ENCODE peak calls at places on chromosomes 2 and 18, in seven cellular contexts. Y, W, B, R, O, S and M are unnamed samples.

GRCh38 chr2:239927424-239927981 is 97.6 kb downstream of the NDUFA10 start:
- DNase-seq in Y (peak; percentile 25), W (no peak), B (peak; percentile 89), R (no peak), O (no peak), S (no peak), M (peak; percentile 17)

GRCh38 chr2:30688956-30689401 is 118.3 kb downstream of the CAPN13 start:
- DNase-seq in Y (no peak), W (no peak), B (no peak), R (no peak), O (peak; percentile 64), S (no peak), M (no peak)

GRCh38 chr18:37565138-37565984 is at the start of gene CELF4:
- DNase-seq in Y (no peak), W (peak; percentile 47), B (no peak), R (peak; percentile 32), O (peak; percentile 77), S (peak; percentile 54), M (peak; percentile 5)

GRCh38 chr2:188813315-188813714 is 160.9 kb upstream of the COL3A1 start:
- DNase-seq in Y (no peak), W (no peak), B (peak; percentile 60), R (no peak), O (no peak), S (no peak), M (no peak)

GRCh38 chr18:54555996-54556395 is 35.0 kb upstream of the DYNAP start:
- DNase-seq in Y (no peak), W (no peak), B (no peak), R (no peak), O (no peak), S (no peak), M (no peak)

GRCh38 chr2:102193074-102193473 is 6.3 kb downstream of the IL1RL2 start:
- DNase-seq in Y (no peak), W (no peak), B (peak; percentile 18), R (no peak), O (no peak), S (no peak), M (no peak)

GRCh38 chr2:241686322-241686648 is 330 bp downstream of the DTYMK start:
- DNase-seq in Y (no peak), W (no peak), B (no peak), R (no peak), O (no peak), S (no peak), M (no peak)

GRCh38 chr18:79884963-79885728 is 66.3 kb downstream of the SLC66A2 start:
- DNase-seq in Y (no peak), W (no peak), B (no peak), R (no peak), O (peak; percentile 28), S (no peak), M (no peak)

GRCh38 chr2:28976584-28976983 is 4.5 kb upstream of the TOGARAM2 start:
- DNase-seq in Y (no peak), W (no peak), B (peak; percentile 91), R (no peak), O (no peak), S (no peak), M (no peak)